ENCODE peak calls at places on chromosomes 4 and X, in four cellular contexts. R, E, C and S are unnamed samples.

GRCh38 chr4:179989975-179990374 is 2253.2 kb upstream of the TENM3 start:
- DNase-seq in R (no peak), E (no peak), C (no peak), S (no peak)

GRCh38 chr4:83535520-83535944 is 376 bp upstream of the GPAT3 start:
- DNase-seq in R (peak; percentile 76), E (peak; percentile 46), C (no peak), S (peak; percentile 72)

GRCh38 chr4:25913851-25914669 is at the start of gene SMIM20:
- DNase-seq in R (peak; percentile 86), E (peak; percentile 93), C (peak; percentile 59), S (peak; percentile 94)

GRCh38 chr4:155759372-155760252 is 791 bp downstream of the GUCY1B1 start:
- DNase-seq in R (peak; percentile 16), E (peak; percentile 81), C (peak; percentile 27), S (peak; percentile 68)

GRCh38 chr4:97720869-97721432 is 422.3 kb downstream of the STPG2 start:
- DNase-seq in R (no peak), E (no peak), C (no peak), S (no peak)

GRCh38 chr4:38290360-38290759 is 330.2 kb downstream of the PTTG2 start:
- DNase-seq in R (peak; percentile 70), E (no peak), C (no peak), S (no peak)

GRCh38 chrX:17744896-17745523 is 7.7 kb downstream of the SCML1 start:
- DNase-seq in R (no peak), E (no peak), C (no peak), S (no peak)

GRCh38 chr4:109248322-109248895 is 54.0 kb downstream of the COL25A1 start:
- DNase-seq in R (no peak), E (no peak), C (no peak), S (no peak)

GRCh38 chr4:37594095-37594494 is 92.1 kb downstream of the RELL1 start:
- DNase-seq in R (no peak), E (no peak), C (no peak), S (no peak)

GRCh38 chr4:94690851-94691254 is 66.9 kb upstream of the BMPR1B start:
- DNase-seq in R (peak; percentile 51), E (no peak), C (no peak), S (no peak)

GRCh38 chr4:153137677-153138630 is 66.3 kb upstream of the TRIM2 start:
- DNase-seq in R (no peak), E (no peak), C (no peak), S (no peak)

GRCh38 chr4:176238819-176239218 is 30.2 kb downstream of the ASB5 start:
- DNase-seq in R (peak; percentile 46), E (no peak), C (no peak), S (no peak)

GRCh38 chr4:26256016-26256415 is 64.8 kb upstream of the RBPJ start:
- DNase-seq in R (peak; percentile 33), E (no peak), C (no peak), S (no peak)

GRCh38 chr4:84924439-84924838 is 42.1 kb downstream of the WDFY3 start:
- DNase-seq in R (no peak), E (no peak), C (no peak), S (no peak)

GRCh38 chr4:123819362-123820035 is 422.9 kb downstream of the SPRY1 start:
- DNase-seq in R (no peak), E (no peak), C (no peak), S (no peak)

GRCh38 chrX:12210921-12211320 is 72.6 kb downstream of the FRMPD4 start:
- DNase-seq in R (peak; percentile 31), E (no peak), C (no peak), S (no peak)

GRCh38 chr4:114694770-114695169 is 96.2 kb downstream of the UGT8 start:
- DNase-seq in R (peak; percentile 28), E (no peak), C (no peak), S (no peak)

GRCh38 chr4:151688003-151688784 is 72.6 kb downstream of the GATB start:
- DNase-seq in R (peak; percentile 38), E (no peak), C (no peak), S (no peak)

GRCh38 chr4:88007304-88008132 is at the start of gene PKD2:
- DNase-seq in R (peak; percentile 65), E (peak; percentile 91), C (peak; percentile 50), S (peak; percentile 90)

GRCh38 chrX:78237127-78237526 is 90.3 kb downstream of the CYSLTR1 start:
- DNase-seq in R (no peak), E (no peak), C (no peak), S (no peak)

GRCh38 chr4:152535236-152535902 is 523 bp downstream of the FBXW7 start:
- DNase-seq in R (no peak), E (peak; percentile 35), C (no peak), S (peak; percentile 30)

DNA sequence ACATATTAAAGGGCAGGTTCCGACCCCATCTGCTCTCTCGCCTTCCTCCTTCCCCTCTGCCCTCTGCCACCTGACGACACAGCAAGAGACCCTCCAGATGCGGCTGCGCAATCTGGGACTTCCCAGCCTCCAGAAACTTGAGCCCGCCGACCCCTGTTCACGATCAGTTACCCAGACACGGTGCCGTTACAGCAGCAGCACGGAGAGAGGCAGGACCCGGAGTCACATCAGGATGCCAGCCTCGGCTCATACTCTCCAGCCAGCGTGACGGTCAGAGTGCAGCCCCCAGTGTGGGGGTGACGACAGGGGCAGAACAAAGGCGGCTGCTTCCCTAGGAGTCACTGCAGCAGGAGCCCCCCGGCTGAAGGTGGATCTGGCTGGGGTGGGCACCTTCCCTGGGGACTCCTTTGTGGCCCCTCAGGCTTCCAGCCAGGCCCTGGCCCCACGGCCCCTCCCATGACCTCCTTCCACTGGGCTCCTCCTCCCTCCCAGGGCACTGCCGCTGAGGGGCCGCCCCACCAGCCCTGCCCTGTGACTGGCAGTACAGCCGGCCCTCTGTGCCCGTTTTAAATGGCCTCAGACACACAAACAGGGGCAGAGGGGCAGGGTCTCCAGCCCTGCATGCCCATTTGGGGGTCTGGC is 62.0 kb downstream of the FAM53A start:
- DNase-seq in R (no peak), E (no peak), C (no peak), S (no peak)
- H3K9me3 ChIP-seq in R (peaks cover 2% of the 10 kb centered on the region), E (no peaks in the 10 kb centered on the region), C (no peaks in the 10 kb centered on the region), S (no peaks in the 10 kb centered on the region)

GRCh38 chrX:16589826-16590225 is 60.1 kb upstream of the S100G start:
- DNase-seq in R (no peak), E (no peak), C (no peak), S (no peak)

GRCh38 chrX:16587776-16588175 is 62.2 kb upstream of the S100G start:
- DNase-seq in R (peak; percentile 23), E (no peak), C (no peak), S (no peak)

GRCh38 chrX:16586371-16587112 is 63.4 kb upstream of the S100G start:
- DNase-seq in R (no peak), E (no peak), C (no peak), S (no peak)

GRCh38 chrX:16589211-16589610 is 60.7 kb upstream of the S100G start:
- DNase-seq in R (peak; percentile 76), E (no peak), C (no peak), S (no peak)

DNA sequence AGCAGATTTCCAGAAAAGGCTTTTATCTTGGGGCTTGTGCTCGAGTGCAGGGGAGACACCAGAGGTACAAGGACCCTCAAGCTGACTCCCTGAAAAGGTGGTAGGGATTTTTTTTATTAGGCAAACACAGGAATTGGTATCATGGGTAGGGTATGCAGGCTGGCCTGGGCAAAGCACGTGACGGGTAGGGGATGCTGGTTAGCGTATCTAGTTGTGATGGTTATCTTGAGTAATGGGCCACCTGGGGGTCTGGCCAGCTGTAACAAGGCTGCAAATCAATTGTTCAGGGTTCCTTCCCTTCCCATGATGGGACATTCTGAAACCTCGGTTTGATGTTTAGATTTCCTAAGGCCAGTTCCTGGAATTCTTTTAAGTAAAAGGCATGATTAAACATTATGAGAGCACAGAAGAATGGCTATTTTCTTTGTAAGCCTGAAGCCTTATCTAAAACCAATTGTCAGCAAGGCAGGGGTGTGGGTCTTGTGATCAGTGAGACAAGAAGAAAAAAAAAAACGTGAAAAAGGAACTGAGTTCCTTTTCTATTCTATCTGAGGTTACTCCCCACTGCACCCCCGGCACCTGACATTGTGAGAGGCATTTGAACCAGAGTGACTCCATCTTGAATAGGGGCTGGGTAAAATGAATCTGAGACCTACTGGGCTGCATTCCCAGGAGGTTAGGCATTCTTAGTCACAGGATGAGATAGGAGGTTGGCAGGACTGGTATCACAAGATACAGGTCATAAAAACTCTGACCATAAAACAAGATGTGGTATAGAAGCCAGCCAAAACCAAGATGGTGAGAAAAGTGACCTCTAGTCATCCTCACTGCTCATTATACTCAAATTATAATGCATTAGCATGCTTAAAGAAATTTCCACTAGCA is 64.2 kb upstream of the S100G start:
- DNase-seq in R (no peak), E (no peak), C (no peak), S (no peak)
- H3K27me3 ChIP-seq in R (peaks cover 2% of the 10 kb centered on the region), E (no peaks in the 10 kb centered on the region), C (no peaks in the 10 kb centered on the region), S (no peaks in the 10 kb centered on the region)

GRCh38 chr4:112830753-112831386 is 193.9 kb downstream of the LARP7 start:
- DNase-seq in R (no peak), E (no peak), C (no peak), S (no peak)
- H3K9me3 ChIP-seq in R (no peaks in the 10 kb centered on the region), E (no peaks in the 10 kb centered on the region), C (no peaks in the 10 kb centered on the region), S (no peaks in the 10 kb centered on the region)

DNA sequence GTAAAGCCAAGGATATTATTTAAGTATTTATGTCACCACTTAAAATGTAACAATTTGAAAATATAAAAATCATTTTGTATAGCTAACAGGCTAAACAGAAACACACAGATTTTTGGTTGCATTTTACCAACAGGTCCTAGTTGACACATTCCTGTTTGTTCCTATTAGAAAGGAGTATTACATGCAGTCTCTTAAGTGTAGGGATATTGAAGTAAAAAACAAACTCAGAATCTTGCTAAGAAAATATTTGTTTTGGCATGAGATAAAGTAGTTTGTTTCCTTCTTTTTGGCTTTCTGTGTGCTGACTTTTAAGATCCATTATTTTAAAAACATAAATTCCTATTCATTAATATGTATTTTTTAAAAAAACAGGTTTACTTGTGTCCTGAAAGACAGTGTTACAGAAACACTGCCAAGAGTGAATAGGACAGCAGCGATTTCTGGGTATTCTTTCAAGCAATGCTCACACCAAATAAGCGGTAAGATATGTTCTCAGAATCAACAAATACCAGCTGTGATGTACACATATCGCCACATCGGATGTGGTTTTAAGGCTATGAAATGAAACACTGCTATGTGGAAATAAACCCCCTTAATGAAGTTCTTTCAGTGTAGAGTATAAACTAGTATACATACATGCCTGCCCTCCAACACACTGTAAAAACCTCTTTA is 6.8 kb downstream of the F11 start:
- DNase-seq in R (peak; percentile 48), E (no peak), C (no peak), S (no peak)
- H3K27me3 ChIP-seq in R (no peaks in the 10 kb centered on the region), E (no peaks in the 10 kb centered on the region), C (no peaks in the 10 kb centered on the region), S (no peaks in the 10 kb centered on the region)

DNA sequence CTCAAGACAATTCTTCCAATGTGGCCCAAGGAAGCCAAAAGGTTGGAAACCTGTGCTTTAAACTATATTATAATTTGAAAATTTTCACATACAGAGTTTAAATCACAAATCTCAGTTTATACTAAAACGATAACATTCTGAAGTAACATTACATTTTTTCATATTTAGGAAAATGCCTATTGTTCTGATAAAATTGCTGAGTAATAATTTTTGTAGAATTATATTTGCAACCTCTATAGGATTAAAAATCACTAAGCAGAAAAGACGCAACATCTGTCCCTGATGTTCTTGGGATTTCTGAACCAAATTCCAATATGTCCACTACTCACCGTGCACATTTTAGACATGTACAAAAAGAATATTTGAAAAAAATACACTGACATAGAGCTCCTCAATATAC is 10.5 kb downstream of the ZNF732 start:
- DNase-seq in R (no peak), E (no peak), C (no peak), S (no peak)
- H3K9me3 ChIP-seq in R (peaks cover 19% of the 10 kb centered on the region), E (peaks cover 1% of the 10 kb centered on the region), C (no peaks in the 10 kb centered on the region), S (peaks cover under 1% of the 10 kb centered on the region)

DNA sequence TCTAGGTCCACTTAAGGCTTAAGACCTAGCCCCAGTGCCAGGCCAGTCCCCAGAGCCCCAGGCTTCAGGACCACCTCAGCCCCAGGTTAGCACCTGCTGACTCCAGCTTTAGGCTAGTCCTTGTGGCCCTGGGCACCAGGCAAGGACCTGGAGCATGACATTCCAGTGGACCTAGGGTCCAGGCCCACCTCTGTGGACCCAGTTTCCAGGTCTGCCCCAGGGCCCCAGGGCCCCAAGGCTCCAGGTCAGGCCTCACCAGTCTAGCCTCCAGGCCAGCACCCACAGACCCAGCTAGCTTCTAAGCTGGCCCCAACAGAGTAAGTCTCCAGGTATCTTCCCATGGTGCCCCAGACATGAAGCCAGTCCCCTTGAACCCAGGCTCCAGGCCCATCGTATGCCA is 97.5 kb downstream of the QRFPR start:
- DNase-seq in R (no peak), E (no peak), C (no peak), S (no peak)
- H3K27me3 ChIP-seq in R (no peaks in the 10 kb centered on the region), E (no peaks in the 10 kb centered on the region), C (no peaks in the 10 kb centered on the region), S (no peaks in the 10 kb centered on the region)